ENCODE peak calls at places on chromosome 15, in nine cellular contexts. G, O, L, S, H, A, M, W and P are unnamed samples. For H3K4me1, the result is how much of the 10 kb centered on the place peaks cover.

GRCh38 chr15:47644713-47645112 is 72.6 kb upstream of the SEMA6D start:
- DNase-seq in G (no peak), O (no peak), L (no peak), S (no peak), H (no peak), A (no peak), M (no peak), W (no peak), P (no peak)

GRCh38 chr15:98286831-98287230 is 326.3 kb downstream of the ARRDC4 start:
- DNase-seq in G (no peak), O (no peak), L (no peak), S (no peak), H (no peak), A (no peak), M (no peak), W (no peak), P (no peak)

GRCh38 chr15:57436166-57436565 is 59.9 kb downstream of the CGNL1 start:
- DNase-seq in G (no peak), O (no peak), L (no peak), S (no peak), H (no peak), A (no peak), M (no peak), W (no peak), P (no peak)

GRCh38 chr15:63135804-63136203 is 14.1 kb downstream of the LACTB start:
- DNase-seq in G (peak), O (no peak), L (no peak), S (no peak), H (no peak), A (no peak), M (peak), W (no peak), P (no peak)

GRCh38 chr15:25710184-25710583 is 152.9 kb downstream of the ATP10A start:
- DNase-seq in G (no peak), O (peak), L (peak), S (peak), H (no peak), A (peak), M (no peak), W (peak), P (peak)

GRCh38 chr15:29132110-29132420 is 137.6 kb downstream of the NSMCE3 start:
- DNase-seq in G (no peak), O (no peak), L (peak), S (no peak), H (no peak), A (no peak), M (no peak), W (no peak), P (peak)

GRCh38 chr15:96416218-96416933 is 85.9 kb downstream of the NR2F2 start:
- DNase-seq in G (no peak), O (no peak), L (no peak), S (no peak), H (no peak), A (peak), M (no peak), W (peak), P (no peak)

GRCh38 chr15:34883633-34884032 is 85.9 kb downstream of the AQR start:
- DNase-seq in G (peak), O (no peak), L (no peak), S (no peak), H (no peak), A (no peak), M (no peak), W (no peak), P (no peak)

GRCh38 chr15:101499863-101500713 is 10.6 kb upstream of the PCSK6 start:
- DNase-seq in G (no peak), O (peak), L (no peak), S (peak), H (no peak), A (peak), M (no peak), W (no peak), P (no peak)

GRCh38 chr15:92409006-92409405 is 15.3 kb downstream of the ST8SIA2 start:
- DNase-seq in G (no peak), O (no peak), L (no peak), S (no peak), H (no peak), A (no peak), M (no peak), W (peak), P (no peak)

GRCh38 chr15:59060348-59060747 is 44.6 kb upstream of the CCNB2 start:
- DNase-seq in G (no peak), O (no peak), L (no peak), S (no peak), H (no peak), A (no peak), M (no peak), W (no peak), P (no peak)

GRCh38 chr15:64837502-64837901 is 4.2 kb upstream of the PLEKHO2 start:
- DNase-seq in G (no peak), O (no peak), L (no peak), S (no peak), H (no peak), A (no peak), M (no peak), W (no peak), P (no peak)

GRCh38 chr15:36688310-36689102 is 109.1 kb downstream of the CDIN1 start:
- DNase-seq in G (peak), O (no peak), L (no peak), S (no peak), H (no peak), A (no peak), M (no peak), W (no peak), P (no peak)

GRCh38 chr15:85624241-85624855 is 170.4 kb downstream of the KLHL25 start:
- DNase-seq in G (no peak), O (no peak), L (no peak), S (no peak), H (no peak), A (no peak), M (no peak), W (no peak), P (no peak)

GRCh38 chr15:25094066-25094465 is 139.3 kb downstream of the SNRPN start:
- DNase-seq in G (no peak), O (no peak), L (no peak), S (no peak), H (no peak), A (no peak), M (no peak), W (no peak), P (no peak)

GRCh38 chr15:23670970-23671369 is 16.1 kb downstream of the NDN start:
- DNase-seq in G (no peak), O (no peak), L (no peak), S (no peak), H (no peak), A (no peak), M (no peak), W (no peak), P (no peak)

GRCh38 chr15:101470548-101471239 is 18.8 kb downstream of the PCSK6 start:
- DNase-seq in G (no peak), O (no peak), L (no peak), S (no peak), H (no peak), A (no peak), M (no peak), W (no peak), P (no peak)

GRCh38 chr15:58357529-58358476 is 74.0 kb upstream of the LIPC start:
- DNase-seq in G (peak), O (no peak), L (no peak), S (no peak), H (no peak), A (no peak), M (no peak), W (no peak), P (no peak)

GRCh38 chr15:39934415-39935044 is 615 bp downstream of the EIF2AK4 start:
- DNase-seq in G (peak), O (no peak), L (no peak), S (no peak), H (no peak), A (no peak), M (no peak), W (peak), P (no peak)

GRCh38 chr15:58269455-58270414 is 131.6 kb downstream of the AQP9 start:
- DNase-seq in G (peak), O (no peak), L (no peak), S (peak), H (no peak), A (no peak), M (peak), W (peak), P (no peak)

GRCh38 chr15:62559049-62559733 is 394.1 kb upstream of the C2CD4B start:
- DNase-seq in G (peak), O (no peak), L (no peak), S (no peak), H (peak), A (no peak), M (no peak), W (no peak), P (no peak)

GRCh38 chr15:29612096-29612495 is 210.2 kb downstream of the TJP1 start:
- DNase-seq in G (peak), O (no peak), L (no peak), S (no peak), H (no peak), A (no peak), M (no peak), W (peak), P (no peak)

GRCh38 chr15:24862726-24863521 is 91.9 kb upstream of the SNRPN start:
- DNase-seq in G (peak), O (no peak), L (no peak), S (no peak), H (no peak), A (no peak), M (no peak), W (peak), P (no peak)

GRCh38 chr15:52171386-52171785 is 19.8 kb downstream of the GNB5 start:
- DNase-seq in G (no peak), O (no peak), L (no peak), S (no peak), H (no peak), A (no peak), M (no peak), W (no peak), P (no peak)

GRCh38 chr15:89654847-89655805 is at the start of gene KIF7:
- DNase-seq in G (peak), O (no peak), L (no peak), S (no peak), H (no peak), A (peak), M (no peak), W (peak), P (no peak)

GRCh38 chr15:89221543-89221942 is at the start of gene RLBP1:
- DNase-seq in G (peak), O (no peak), L (no peak), S (no peak), H (no peak), A (no peak), M (no peak), W (peak), P (no peak)

GRCh38 chr15:74242296-74242929 is 6.3 kb downstream of the CCDC33 start:
- DNase-seq in G (peak), O (no peak), L (no peak), S (peak), H (no peak), A (no peak), M (no peak), W (peak), P (no peak)

GRCh38 chr15:39135989-39136388 is 444.9 kb upstream of the THBS1 start:
- DNase-seq in G (peak), O (no peak), L (no peak), S (no peak), H (no peak), A (no peak), M (no peak), W (no peak), P (no peak)

GRCh38 chr15:71801935-71802655 is 8.3 kb upstream of the NR2E3 start:
- DNase-seq in G (no peak), O (no peak), L (no peak), S (no peak), H (no peak), A (no peak), M (no peak), W (no peak), P (peak)

GRCh38 chr15:85044251-85044853 is 62.7 kb downstream of the PDE8A start:
- DNase-seq in G (peak), O (no peak), L (no peak), S (no peak), H (peak), A (peak), M (peak), W (peak), P (no peak)

GRCh38 chr15:63514533-63514943 is 10.1 kb downstream of the USP3 start:
- DNase-seq in G (peak), O (no peak), L (no peak), S (no peak), H (peak), A (no peak), M (peak), W (no peak), P (no peak)

GRCh38 chr15:71596672-71597071 is 213.7 kb upstream of the NR2E3 start:
- DNase-seq in G (peak), O (peak), L (peak), S (no peak), H (peak), A (peak), M (no peak), W (no peak), P (no peak)

GRCh38 chr15:99732268-99732641 is 982 bp downstream of the LYSMD4 start:
- DNase-seq in G (peak), O (no peak), L (no peak), S (no peak), H (no peak), A (no peak), M (no peak), W (no peak), P (no peak)

GRCh38 chr15:61856295-61856694 is 204.0 kb downstream of the VPS13C start:
- DNase-seq in G (no peak), O (no peak), L (no peak), S (no peak), H (no peak), A (no peak), M (no peak), W (no peak), P (no peak)

GRCh38 chr15:39429898-39430357 is 151.0 kb upstream of the THBS1 start:
- DNase-seq in G (peak), O (no peak), L (no peak), S (no peak), H (peak), A (peak), M (no peak), W (no peak), P (no peak)

GRCh38 chr15:70089692-70089971 is 8.1 kb downstream of the TLE3 start:
- DNase-seq in G (no peak), O (no peak), L (no peak), S (peak), H (no peak), A (no peak), M (no peak), W (no peak), P (no peak)

GRCh38 chr15:70088887-70089691 is 8.6 kb downstream of the TLE3 start:
- DNase-seq in G (peak), O (peak), L (no peak), S (peak), H (peak), A (no peak), M (no peak), W (no peak), P (no peak)

GRCh38 chr15:70092462-70092850 is 5.3 kb downstream of the TLE3 start:
- DNase-seq in G (no peak), O (no peak), L (no peak), S (peak), H (no peak), A (no peak), M (no peak), W (no peak), P (peak)

GRCh38 chr15:70091649-70092461 is 5.9 kb downstream of the TLE3 start:
- DNase-seq in G (peak), O (no peak), L (no peak), S (peak), H (no peak), A (peak), M (no peak), W (no peak), P (peak)

DNA sequence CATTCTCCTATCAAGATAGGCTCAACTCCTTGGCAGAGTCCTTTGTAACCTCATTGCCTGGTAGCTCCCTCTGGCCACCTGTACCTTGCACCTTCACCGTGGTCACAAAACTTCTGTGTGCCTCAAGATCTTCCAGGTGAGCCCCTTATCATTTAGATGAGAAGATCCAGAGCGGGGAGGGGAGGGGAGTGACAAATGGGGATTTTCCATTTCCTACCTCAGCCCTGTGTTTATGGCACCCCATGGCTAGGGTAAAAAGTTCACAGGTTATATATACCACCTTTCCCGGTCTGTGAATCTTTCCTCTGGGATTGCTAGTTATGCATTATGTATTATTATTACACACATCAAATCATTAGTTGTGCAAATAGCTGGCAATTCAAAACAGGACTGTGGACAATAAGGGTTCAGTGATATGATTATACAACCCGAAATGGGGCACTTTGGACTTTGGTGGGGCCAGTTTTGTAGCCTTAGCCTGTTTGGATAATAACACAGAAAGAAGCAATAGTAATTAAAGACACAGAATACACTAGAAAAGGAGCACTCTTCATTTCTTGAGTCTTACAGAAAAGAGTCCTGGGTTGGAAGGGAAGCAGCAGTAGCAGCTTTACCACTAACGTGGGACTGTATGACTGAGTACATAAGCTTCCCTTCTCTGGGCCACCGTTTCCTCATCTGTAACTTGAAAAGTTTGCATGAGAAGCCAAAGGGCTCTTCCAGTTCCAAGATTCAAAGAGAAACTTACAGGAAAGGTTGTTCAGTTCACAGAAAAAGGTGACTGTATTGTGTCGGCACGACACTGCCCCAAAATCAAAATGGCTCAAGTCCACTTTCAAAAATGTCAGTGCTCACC is 7.1 kb downstream of the TLE3 start:
- DNase-seq in G (no peak), O (no peak), L (no peak), S (peak), H (no peak), A (no peak), M (no peak), W (no peak), P (no peak)
- H3K4me1 ChIP-seq in G (under half), O (half or more), L (half or more), S (under half), H (under half), A (half or more), M (half or more), W (half or more), P (half or more)

GRCh38 chr15:80041497-80042253 is 17.8 kb upstream of the ZFAND6 start:
- DNase-seq in G (no peak), O (no peak), L (no peak), S (no peak), H (no peak), A (no peak), M (no peak), W (no peak), P (no peak)

GRCh38 chr15:80031841-80032240 is 27.6 kb upstream of the ZFAND6 start:
- DNase-seq in G (no peak), O (no peak), L (no peak), S (no peak), H (no peak), A (no peak), M (no peak), W (no peak), P (no peak)

GRCh38 chr15:80034633-80035032 is 24.8 kb upstream of the ZFAND6 start:
- DNase-seq in G (no peak), O (no peak), L (no peak), S (no peak), H (no peak), A (no peak), M (no peak), W (no peak), P (no peak)

GRCh38 chr15:80036067-80036466 is 23.4 kb upstream of the ZFAND6 start:
- DNase-seq in G (no peak), O (no peak), L (no peak), S (no peak), H (no peak), A (no peak), M (no peak), W (no peak), P (no peak)
- TF ChIP-seq CTCF in G (no peak), O (no peak), L (no peak), S (no peak), H (no peak), A (no peak), M (no peak), W (no peak), P (no peak)

GRCh38 chr15:67091073-67091965 is 25.9 kb downstream of the SMAD3 start:
- DNase-seq in G (peak), O (peak), L (peak), S (peak), H (peak), A (peak), M (no peak), W (no peak), P (no peak)
- H3K4me3 ChIP-seq in G (peak), O (peak), L (no peak), S (no peak), H (no peak), A (no peak), M (peak), W (peak), P (no peak)

DNA sequence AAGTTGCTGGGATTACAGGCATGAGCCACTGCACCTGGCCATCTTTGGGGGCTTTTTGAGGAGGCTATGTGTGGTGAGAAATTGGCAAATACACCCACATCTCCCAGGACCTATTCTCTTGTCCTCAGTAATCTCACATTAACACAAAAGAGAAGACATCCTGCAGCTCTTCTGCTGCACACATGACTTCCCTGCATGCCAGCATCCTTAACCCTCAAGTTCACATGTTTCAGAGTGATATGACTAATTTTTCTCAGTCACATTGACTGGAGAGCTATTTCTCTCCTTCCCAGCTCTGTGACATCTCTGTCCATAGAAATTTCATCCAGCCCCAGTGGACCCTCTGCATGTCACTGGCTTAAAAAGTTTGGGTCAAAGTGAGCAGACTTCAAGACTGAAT is 1.9 kb upstream of the SKIC8 start:
- DNase-seq in G (no peak), O (no peak), L (no peak), S (no peak), H (no peak), A (no peak), M (no peak), W (no peak), P (no peak)
- H3K4me1 ChIP-seq in G (under half), O (under half), L (under half), S (under half), H (under half), A (under half), M (under half), W (under half), P (under half)